ENCODE peak calls at places on chromosome 18, in five cellular contexts. One of them, this sample, is unnamed.

GRCh38 chr18:33914399-33914798 is 310.3 kb downstream of the NOL4 start:
- DNase-seq in RKO: peak
- DNase-seq in AG08396: no peak
- DNase-seq in astrocyte of the spinal cord: peak
- DNase-seq in fibroblast of the conjunctiva: no peak
- DNase-seq in this sample: no peak

GRCh38 chr18:57004366-57005121 is 142.3 kb upstream of the BOD1L2 start:
- DNase-seq in RKO: peak
- DNase-seq in astrocyte of the spinal cord: peak
- DNase-seq in AG08396: peak
- DNase-seq in fibroblast of the conjunctiva: no peak
- DNase-seq in this sample: peak

GRCh38 chr18:24317370-24317769 is 80.3 kb downstream of the OSBPL1A start:
- DNase-seq in RKO: no peak
- DNase-seq in astrocyte of the spinal cord: no peak
- DNase-seq in AG08396: no peak
- DNase-seq in fibroblast of the conjunctiva: no peak
- DNase-seq in this sample: no peak

GRCh38 chr18:45664824-45665763 is 49.8 kb downstream of the SLC14A2 start:
- DNase-seq in AG08396: peak
- DNase-seq in astrocyte of the spinal cord: peak
- DNase-seq in RKO: peak
- DNase-seq in fibroblast of the conjunctiva: peak
- DNase-seq in this sample: peak

GRCh38 chr18:59916746-59917145 is 16.9 kb downstream of the PMAIP1 start:
- DNase-seq in AG08396: no peak
- DNase-seq in astrocyte of the spinal cord: no peak
- DNase-seq in RKO: no peak
- DNase-seq in fibroblast of the conjunctiva: no peak
- DNase-seq in this sample: no peak

GRCh38 chr18:12518326-12518725 is 110.6 kb downstream of the PRELID3A start:
- DNase-seq in RKO: no peak
- DNase-seq in astrocyte of the spinal cord: no peak
- DNase-seq in AG08396: no peak
- DNase-seq in fibroblast of the conjunctiva: peak
- DNase-seq in this sample: no peak

GRCh38 chr18:34801769-34802168 is 91.7 kb downstream of the DTNA start:
- DNase-seq in fibroblast of the conjunctiva: peak
- DNase-seq in RKO: peak
- DNase-seq in AG08396: peak
- DNase-seq in astrocyte of the spinal cord: peak
- DNase-seq in this sample: peak

GRCh38 chr18:26495267-26495666 is 53.1 kb downstream of the KCTD1 start:
- DNase-seq in RKO: no peak
- DNase-seq in AG08396: no peak
- DNase-seq in fibroblast of the conjunctiva: no peak
- DNase-seq in astrocyte of the spinal cord: no peak
- DNase-seq in this sample: no peak